ENCODE peak calls at places on chromosomes 1 and 21, in four cellular contexts. A is endothelial cell, B is H9, G is brain microvascular endothelial cell. Q is an unnamed sample.

GRCh38 chr1:147542549-147542857 is 1.2 kb downstream of the BCL9 start:
- DNase-seq in B (no peak), A (no peak), G (no peak), Q (no peak)

GRCh38 chr1:205396972-205397616 is 24.8 kb downstream of the LEMD1 start:
- DNase-seq in A (peak; percentile 35), B (peak; percentile 67), G (peak; percentile 32), Q (no peak)

GRCh38 chr1:101200513-101200912 is 36.3 kb upstream of the S1PR1 start:
- DNase-seq in G (peak; percentile 91), A (no peak), B (peak; percentile 44), Q (no peak)

GRCh38 chr1:163055531-163055930 is 13.6 kb upstream of the RGS4 start:
- DNase-seq in G (no peak), A (no peak), B (no peak), Q (no peak)

GRCh38 chr1:185402930-185403329 is 85.9 kb upstream of the IVNS1ABP start:
- DNase-seq in A (no peak), B (no peak), G (no peak), Q (no peak)

GRCh38 chr21:37225440-37225839 is 41.7 kb downstream of the VPS26C start:
- DNase-seq in A (no peak), B (no peak), G (no peak), Q (no peak)

GRCh38 chr1:193538004-193538355 is 351.6 kb upstream of the B3GALT2 start:
- DNase-seq in G (no peak), B (no peak), A (no peak), Q (no peak)

GRCh38 chr1:208778417-208778816 is 534.2 kb upstream of the PLXNA2 start:
- DNase-seq in G (no peak), A (no peak), B (no peak), Q (no peak)

GRCh38 chr1:31785947-31786290 is 21.8 kb upstream of the ADGRB2 start:
- DNase-seq in B (no peak), A (no peak), G (no peak), Q (no peak)

GRCh38 chr1:119294728-119295127 is 73.9 kb upstream of the HAO2 start:
- DNase-seq in G (no peak), B (peak; percentile 41), A (no peak), Q (no peak)

GRCh38 chr1:198253668-198254067 is 96.9 kb downstream of the NEK7 start:
- DNase-seq in G (peak; percentile 41), A (no peak), B (no peak), Q (no peak)

GRCh38 chr1:221845650-221846371 is 103.9 kb upstream of the DUSP10 start:
- DNase-seq in B (peak; percentile 36), A (no peak), G (peak; percentile 68), Q (peak; percentile 10)

GRCh38 chr1:212364985-212365384 is 49.7 kb downstream of the PACC1 start:
- DNase-seq in A (no peak), B (no peak), G (no peak), Q (no peak)

GRCh38 chr21:42199488-42200463 is 19.2 kb upstream of the ABCG1 start:
- DNase-seq in B (no peak), A (no peak), G (peak; percentile 9), Q (no peak)

GRCh38 chr1:184545601-184546000 is 158.8 kb downstream of the C1orf21 start:
- DNase-seq in A (no peak), G (no peak), B (no peak), Q (no peak)

GRCh38 chr1:226292874-226293552 is 16.0 kb downstream of the LIN9 start:
- DNase-seq in A (no peak), B (no peak), G (no peak), Q (no peak)

GRCh38 chr1:188295157-188295556 is 1466.4 kb downstream of the PLA2G4A start:
- DNase-seq in B (no peak), A (no peak), G (no peak), Q (no peak)

GRCh38 chr1:10612446-10613160 is 137.9 kb downstream of the PEX14 start:
- DNase-seq in A (no peak), G (no peak), B (peak; percentile 18), Q (no peak)

GRCh38 chr1:160942926-160943325 is 11.7 kb downstream of the ITLN2 start:
- DNase-seq in B (no peak), G (no peak), A (no peak), Q (no peak)

GRCh38 chr1:38029725-38030511 is 16.7 kb downstream of the POU3F1 start:
- DNase-seq in A (no peak), B (peak; percentile 57), G (peak; percentile 64), Q (no peak)

GRCh38 chr1:10511494-10511885 is 36.7 kb downstream of the PEX14 start:
- DNase-seq in G (no peak), A (no peak), B (no peak), Q (no peak)

GRCh38 chr1:35298464-35298863 is 30.0 kb downstream of the ZMYM4 start:
- DNase-seq in G (peak; percentile 29), B (peak; percentile 39), A (peak; percentile 43), Q (no peak)

GRCh38 chr1:201074018-201074417 is 38.2 kb downstream of the CACNA1S start:
- DNase-seq in B (no peak), G (no peak), A (no peak), Q (no peak)

GRCh38 chr1:116983678-116984077 is 17.9 kb upstream of the CD101 start:
- DNase-seq in G (no peak), A (no peak), B (no peak), Q (no peak)

GRCh38 chr21:26707241-26707640 is 134.2 kb upstream of the CYYR1 start:
- DNase-seq in A (no peak), B (no peak), G (no peak), Q (no peak)

GRCh38 chr1:154747841-154748766 is 122.0 kb downstream of the KCNN3 start:
- DNase-seq in B (no peak), G (no peak), A (no peak), Q (no peak)

GRCh38 chr1:30045304-30046090 is 677.9 kb downstream of the MATN1 start:
- DNase-seq in B (peak; percentile 30), G (no peak), A (no peak), Q (no peak)

GRCh38 chr21:31520506-31521163 is 138.9 kb upstream of the SOD1 start:
- DNase-seq in A (no peak), B (no peak), G (peak; percentile 40), Q (no peak)

GRCh38 chr1:222634180-222635013 is 16.5 kb downstream of the MIA3 start:
- DNase-seq in G (peak; percentile 91), A (peak; percentile 72), B (peak; percentile 31), Q (peak; percentile 46)

GRCh38 chr1:160768295-160768657 is 27.7 kb upstream of the LY9 start:
- DNase-seq in B (peak; percentile 59), A (peak; percentile 50), G (peak; percentile 32), Q (no peak)

GRCh38 chr1:44610527-44611148 is 63.6 kb downstream of the TMEM53 start:
- DNase-seq in B (no peak), A (no peak), G (no peak), Q (no peak)

GRCh38 chr1:160144921-160145320 is 6.5 kb upstream of the ATP1A4 start:
- DNase-seq in B (no peak), A (no peak), G (no peak), Q (no peak)

GRCh38 chr1:34115233-34115632 is 49.8 kb downstream of the CSMD2 start:
- DNase-seq in G (no peak), A (no peak), B (no peak), Q (no peak)

GRCh38 chr1:98133151-98133550 is 212.3 kb upstream of the DPYD start:
- DNase-seq in A (no peak), G (no peak), B (no peak), Q (no peak)

DNA sequence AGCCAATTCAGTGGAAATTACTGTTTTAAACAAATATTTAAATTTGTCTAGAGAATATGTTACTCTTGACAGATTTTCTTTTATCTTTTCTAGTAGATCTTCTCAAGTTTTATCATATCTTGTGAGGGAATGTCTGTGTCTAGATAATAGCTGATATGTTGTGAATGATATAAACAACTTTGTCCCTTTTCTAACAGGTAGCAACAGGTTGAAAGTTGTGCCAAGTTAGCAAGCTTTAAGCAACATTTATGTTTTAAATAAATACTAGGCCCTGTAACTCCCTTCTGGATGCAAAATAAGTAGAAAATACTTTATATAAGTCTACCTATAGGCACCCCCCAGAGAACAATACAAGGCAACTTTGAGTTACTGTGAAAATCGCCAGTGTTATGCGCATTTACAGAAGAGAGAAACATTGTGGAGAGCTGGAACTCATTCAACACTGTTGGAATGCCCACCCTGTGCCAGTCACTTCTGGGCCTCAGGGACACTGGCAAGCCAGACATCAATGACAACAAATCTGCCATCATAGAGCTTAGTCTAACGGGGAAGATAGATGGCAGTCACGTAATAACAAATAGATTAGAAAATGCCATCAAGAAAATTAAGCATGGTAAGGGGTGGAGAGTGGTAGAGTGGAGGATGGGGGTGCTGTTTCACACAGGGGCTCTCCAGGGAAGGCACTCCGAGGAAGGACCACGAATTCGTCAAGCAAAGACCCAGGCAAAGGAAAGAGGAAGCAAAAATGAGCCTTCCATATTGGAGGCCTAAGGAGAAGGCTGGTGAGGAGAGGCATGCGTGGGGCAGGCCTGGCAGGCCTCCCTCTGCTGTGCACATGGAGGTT is 4.4 kb downstream of the MAP3K21 start:
- DNase-seq in B (no peak), G (no peak), A (no peak), Q (no peak)
- TF ChIP-seq CTCF in B (no peak), G (no peak), A (no peak), Q (no peak)

GRCh38 chr1:111958075-111958474 is 31.4 kb downstream of the KCND3 start:
- DNase-seq in A (no peak), B (no peak), G (no peak), Q (no peak)

GRCh38 chr1:111960971-111961370 is 28.5 kb downstream of the KCND3 start:
- DNase-seq in A (no peak), B (no peak), G (no peak), Q (no peak)

GRCh38 chr1:111958911-111959310 is 30.6 kb downstream of the KCND3 start:
- DNase-seq in A (no peak), B (no peak), G (no peak), Q (no peak)

GRCh38 chr1:111961773-111962565 is 27.5 kb downstream of the KCND3 start:
- DNase-seq in G (no peak), B (no peak), A (no peak), Q (no peak)

GRCh38 chr1:111959436-111959835 is 30.0 kb downstream of the KCND3 start:
- DNase-seq in B (no peak), G (no peak), A (no peak), Q (no peak)
- TF ChIP-seq CTCF in B (peak; percentile 11), G (no peak), A (no peak), Q (no peak)

DNA sequence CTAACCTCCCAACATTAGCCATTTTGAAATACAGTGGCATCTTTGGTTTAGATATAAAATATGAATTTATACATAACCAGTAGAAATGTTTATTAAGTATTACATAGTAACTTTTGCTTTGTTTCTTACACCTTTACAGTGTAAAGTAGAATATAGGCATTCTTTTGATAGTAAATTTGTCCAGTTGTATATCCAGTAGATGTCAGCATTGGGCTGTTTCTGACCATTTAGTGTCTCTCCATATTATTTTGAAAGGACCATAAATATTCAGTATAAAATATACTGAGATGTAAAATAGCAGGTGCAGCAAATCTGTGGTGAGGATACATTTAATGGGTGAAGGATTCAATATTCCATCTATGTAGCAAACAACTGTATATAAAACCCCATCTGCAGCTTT is 115.8 kb upstream of the ZRANB2 start:
- DNase-seq in G (peak; percentile 3), A (no peak), B (no peak), Q (no peak)
- TF ChIP-seq CTCF in G (no peak), A (peak; percentile 23), B (peak; percentile 61), Q (peak; percentile 69)

GRCh38 chr1:216739771-216740170 is 16.5 kb upstream of the ESRRG start:
- DNase-seq in G (no peak), B (peak; percentile 48), A (no peak), Q (no peak)

GRCh38 chr1:216740334-216740733 is 17.1 kb upstream of the ESRRG start:
- DNase-seq in A (no peak), B (no peak), G (no peak), Q (no peak)

GRCh38 chr1:216742625-216743024 is 19.4 kb upstream of the ESRRG start:
- DNase-seq in G (no peak), B (no peak), A (no peak), Q (no peak)
- TF ChIP-seq CTCF in G (peak; percentile 40), B (peak; percentile 66), A (peak; percentile 69), Q (peak; percentile 54)

GRCh38 chr1:53826367-53826766 is 11.7 kb downstream of the NDC1 start:
- DNase-seq in B (no peak), G (no peak), A (no peak), Q (no peak)
- TF ChIP-seq CTCF in B (peak; percentile 47), G (peak; percentile 56), A (no peak), Q (no peak)

Q was measured in progenitor cell of endocrine pancreas.